ENCODE peak calls at places on chromosomes 2 and 18, in four cellular contexts. One of them, this sample, is unnamed.

GRCh38 chr2:179428659-179429058 is 164.0 kb upstream of the SESTD1 start:
- DNase-seq in activated CD8-positive, alpha-beta memory T cell treated with anti-CD3 and anti-CD28 coated beads for 48 hours: no peak
- DNase-seq in kidney tubule cell: no peak
- DNase-seq in T-cell: no peak
- DNase-seq in this sample: no peak

GRCh38 chr2:166344286-166345113 is 31.2 kb downstream of the SCN9A start:
- DNase-seq in activated CD8-positive, alpha-beta memory T cell treated with anti-CD3 and anti-CD28 coated beads for 48 hours: no peak
- DNase-seq in kidney tubule cell: no peak
- DNase-seq in T-cell: no peak
- DNase-seq in this sample: no peak

GRCh38 chr2:78118037-78118436 is 595.9 kb upstream of the LRRTM4 start:
- DNase-seq in activated CD8-positive, alpha-beta memory T cell treated with anti-CD3 and anti-CD28 coated beads for 48 hours: no peak
- DNase-seq in kidney tubule cell: no peak
- DNase-seq in T-cell: no peak
- DNase-seq in this sample: no peak

GRCh38 chr2:27627963-27628766 is 647 bp downstream of the CCDC121 start:
- DNase-seq in activated CD8-positive, alpha-beta memory T cell treated with anti-CD3 and anti-CD28 coated beads for 48 hours: no peak
- DNase-seq in kidney tubule cell: peak
- DNase-seq in T-cell: no peak
- DNase-seq in this sample: peak

GRCh38 chr2:222613715-222614331 is 42.1 kb downstream of the FARSB start:
- DNase-seq in activated CD8-positive, alpha-beta memory T cell treated with anti-CD3 and anti-CD28 coated beads for 48 hours: no peak
- DNase-seq in kidney tubule cell: peak
- DNase-seq in T-cell: no peak
- DNase-seq in this sample: peak

GRCh38 chr18:3508576-3509559 is 58.9 kb downstream of the TGIF1 start:
- DNase-seq in activated CD8-positive, alpha-beta memory T cell treated with anti-CD3 and anti-CD28 coated beads for 48 hours: no peak
- DNase-seq in kidney tubule cell: peak
- DNase-seq in T-cell: no peak
- DNase-seq in this sample: peak

GRCh38 chr2:194819367-194819766 is 837.7 kb upstream of the SLC39A10 start:
- DNase-seq in activated CD8-positive, alpha-beta memory T cell treated with anti-CD3 and anti-CD28 coated beads for 48 hours: no peak
- DNase-seq in kidney tubule cell: no peak
- DNase-seq in T-cell: no peak
- DNase-seq in this sample: no peak

GRCh38 chr2:220660277-220661155 is 911.6 kb downstream of the EPHA4 start:
- DNase-seq in activated CD8-positive, alpha-beta memory T cell treated with anti-CD3 and anti-CD28 coated beads for 48 hours: no peak
- DNase-seq in kidney tubule cell: peak
- DNase-seq in T-cell: no peak
- DNase-seq in this sample: no peak

GRCh38 chr2:207240649-207241048 is 74.9 kb upstream of the KLF7 start:
- DNase-seq in activated CD8-positive, alpha-beta memory T cell treated with anti-CD3 and anti-CD28 coated beads for 48 hours: no peak
- DNase-seq in kidney tubule cell: no peak
- DNase-seq in T-cell: no peak
- DNase-seq in this sample: no peak

GRCh38 chr18:51153659-51154371 is 43.7 kb downstream of the MEX3C start:
- DNase-seq in activated CD8-positive, alpha-beta memory T cell treated with anti-CD3 and anti-CD28 coated beads for 48 hours: peak
- DNase-seq in kidney tubule cell: no peak
- DNase-seq in T-cell: peak
- DNase-seq in this sample: no peak

GRCh38 chr18:3664563-3665178 is 214.7 kb downstream of the TGIF1 start:
- DNase-seq in activated CD8-positive, alpha-beta memory T cell treated with anti-CD3 and anti-CD28 coated beads for 48 hours: no peak
- DNase-seq in kidney tubule cell: no peak
- DNase-seq in T-cell: no peak
- DNase-seq in this sample: no peak

GRCh38 chr2:197258580-197258979 is 52.0 kb downstream of the ANKRD44 start:
- DNase-seq in activated CD8-positive, alpha-beta memory T cell treated with anti-CD3 and anti-CD28 coated beads for 48 hours: no peak
- DNase-seq in kidney tubule cell: no peak
- DNase-seq in T-cell: no peak
- DNase-seq in this sample: no peak

GRCh38 chr2:229719926-229720652 is 5.7 kb upstream of the DNER start:
- DNase-seq in activated CD8-positive, alpha-beta memory T cell treated with anti-CD3 and anti-CD28 coated beads for 48 hours: no peak
- DNase-seq in kidney tubule cell: no peak
- DNase-seq in T-cell: no peak
- DNase-seq in this sample: peak

GRCh38 chr18:48136544-48137353 is 206.3 kb upstream of the SMAD2 start:
- DNase-seq in activated CD8-positive, alpha-beta memory T cell treated with anti-CD3 and anti-CD28 coated beads for 48 hours: no peak
- DNase-seq in kidney tubule cell: no peak
- DNase-seq in T-cell: no peak
- DNase-seq in this sample: no peak

GRCh38 chr18:54737986-54738385 is 90.3 kb upstream of the RAB27B start:
- DNase-seq in activated CD8-positive, alpha-beta memory T cell treated with anti-CD3 and anti-CD28 coated beads for 48 hours: no peak
- DNase-seq in kidney tubule cell: peak
- DNase-seq in T-cell: no peak
- DNase-seq in this sample: peak

GRCh38 chr18:457120-457519 is 43.4 kb downstream of the COLEC12 start:
- DNase-seq in activated CD8-positive, alpha-beta memory T cell treated with anti-CD3 and anti-CD28 coated beads for 48 hours: no peak
- DNase-seq in kidney tubule cell: no peak
- DNase-seq in T-cell: no peak
- DNase-seq in this sample: no peak

GRCh38 chr2:29519996-29520395 is 401.4 kb downstream of the ALK start:
- DNase-seq in activated CD8-positive, alpha-beta memory T cell treated with anti-CD3 and anti-CD28 coated beads for 48 hours: no peak
- DNase-seq in kidney tubule cell: peak
- DNase-seq in T-cell: no peak
- DNase-seq in this sample: no peak

GRCh38 chr2:138335036-138335435 is 166.5 kb upstream of the SPOPL start:
- DNase-seq in activated CD8-positive, alpha-beta memory T cell treated with anti-CD3 and anti-CD28 coated beads for 48 hours: no peak
- DNase-seq in kidney tubule cell: no peak
- DNase-seq in T-cell: no peak
- DNase-seq in this sample: no peak